ENCODE peak calls at places on chromosomes 6 and 20, in nine cellular contexts. I, T, V, D, N, M, H, X and Q are unnamed samples.

GRCh38 chr6:117482240-117483003 is at the start of gene DCBLD1:
- DNase-seq in V (peak; percentile 46), T (peak; percentile 91), X (peak; percentile 80), D (peak; percentile 56), M (peak; percentile 56), N (peak; percentile 80), I (peak; percentile 47), H (no peak), Q (peak; percentile 42)

GRCh38 chr20:19888269-19888669 is 128.9 kb upstream of the NAA20 start:
- DNase-seq in M (peak; percentile 58), I (no peak), D (no peak), H (no peak), T (no peak), V (no peak), X (no peak), N (no peak), Q (no peak)

GRCh38 chr6:89433637-89434499 is 916 bp downstream of the ANKRD6 start:
- DNase-seq in V (peak; percentile 43), H (no peak), T (peak; percentile 79), D (peak; percentile 18), I (no peak), M (no peak), N (no peak), X (no peak), Q (peak; percentile 37)

GRCh38 chr6:67689329-67689728 is 945.8 kb upstream of the ADGRB3 start:
- DNase-seq in M (no peak), X (no peak), N (no peak), I (no peak), V (no peak), T (no peak), H (no peak), D (no peak), Q (no peak)

GRCh38 chr6:19771753-19772336 is 65.3 kb upstream of the ID4 start:
- DNase-seq in M (no peak), T (no peak), X (no peak), I (no peak), H (peak; percentile 17), D (no peak), N (no peak), V (no peak), Q (no peak)

GRCh38 chr6:80163754-80164187 is 57.3 kb downstream of the BCKDHB start:
- DNase-seq in D (no peak), M (no peak), I (no peak), H (no peak), V (no peak), N (peak; percentile 72), T (no peak), X (no peak), Q (no peak)

GRCh38 chr6:43744490-43744889 is 25.5 kb upstream of the VEGFA start:
- DNase-seq in T (peak; percentile 71), I (no peak), M (no peak), H (no peak), V (no peak), N (no peak), X (no peak), D (no peak), Q (no peak)

GRCh38 chr20:19975901-19976300 is 41.3 kb upstream of the NAA20 start:
- DNase-seq in X (no peak), V (no peak), D (no peak), N (peak; percentile 22), I (no peak), T (no peak), M (no peak), H (no peak), Q (peak; percentile 33)

GRCh38 chr20:51510961-51511360 is 31.6 kb downstream of the NFATC2 start:
- DNase-seq in V (no peak), T (no peak), X (no peak), I (no peak), D (no peak), M (no peak), H (no peak), N (no peak), Q (no peak)

GRCh38 chr6:114304304-114304887 is 38.4 kb downstream of the HS3ST5 start:
- DNase-seq in H (no peak), I (no peak), M (no peak), D (no peak), X (peak; percentile 43), T (no peak), N (peak; percentile 33), V (no peak), Q (no peak)

GRCh38 chr20:10090588-10091166 is 55.9 kb downstream of the ANKEF1 start:
- DNase-seq in M (peak; percentile 57), T (peak; percentile 7), V (peak; percentile 11), N (peak; percentile 42), X (peak; percentile 88), D (peak; percentile 5), H (no peak), I (peak; percentile 23), Q (peak; percentile 9)

GRCh38 chr6:159966339-159966738 is 2.5 kb upstream of the IGF2R start:
- DNase-seq in I (no peak), M (no peak), D (no peak), V (no peak), T (no peak), H (no peak), N (no peak), X (no peak), Q (no peak)

GRCh38 chr20:52226370-52226769 is 34.8 kb upstream of the ZFP64 start:
- DNase-seq in D (no peak), N (no peak), V (no peak), T (no peak), X (no peak), M (no peak), H (no peak), I (no peak), Q (no peak)

GRCh38 chr6:46016063-46016608 is 476 bp upstream of the CLIC5 start:
- DNase-seq in T (peak; percentile 45), X (no peak), H (no peak), V (no peak), N (no peak), D (no peak), I (no peak), M (no peak), Q (no peak)

GRCh38 chr20:61449916-61450315 is 197.9 kb downstream of the CDH4 start:
- DNase-seq in H (no peak), T (no peak), V (no peak), M (no peak), X (no peak), I (no peak), D (no peak), N (peak; percentile 70), Q (no peak)

GRCh38 chr6:89475106-89475505 is 42.2 kb downstream of the ANKRD6 start:
- DNase-seq in D (no peak), H (no peak), N (no peak), X (no peak), I (no peak), M (no peak), V (no peak), T (no peak), Q (no peak)

GRCh38 chr6:29727637-29728036 is 4.4 kb downstream of the HLA-F start:
- DNase-seq in N (no peak), T (no peak), X (no peak), V (no peak), H (no peak), D (no peak), M (no peak), I (no peak), Q (no peak)

GRCh38 chr20:58407966-58408557 is 19.0 kb downstream of the VAPB start:
- DNase-seq in H (no peak), M (no peak), I (no peak), D (no peak), V (no peak), T (no peak), X (no peak), N (no peak), Q (no peak)

GRCh38 chr6:134082191-134082590 is 29.8 kb upstream of the SLC2A12 start:
- DNase-seq in N (no peak), H (no peak), D (no peak), I (no peak), M (no peak), T (no peak), X (no peak), V (no peak), Q (no peak)

GRCh38 chr6:20715135-20715806 is 181.0 kb downstream of the CDKAL1 start:
- DNase-seq in X (no peak), N (no peak), T (no peak), D (no peak), H (no peak), V (no peak), I (no peak), M (no peak), Q (no peak)